ENCODE peak calls at places on chromosome 1, in eight cellular contexts. J is brain microvascular endothelial cell; T is SHP77; N is GM23338; U is kidney tubule cell; K is IMR-90; R is stimulated activated CD4-positive, alpha-beta T cell treated with anti-CD3 and anti-CD28 coated beads, Interleukin-4, amount 100 ng/mL, for 4 hours; M is adrenal gland. D is an unnamed sample.
A peak's percentile ranks its signal among the peaks of the same experiment; 100 is the strongest.

GRCh38 chr1:107530543-107530942 is 389.7 kb downstream of the NTNG1 start:
- DNase-seq in J (no peak), T (peak; percentile 51), N (no peak), U (peak; percentile 33), K (no peak), R (no peak), M (no peak), D (no peak)

GRCh38 chr1:203177471-203178039 is 1.9 kb upstream of the MYBPH start:
- DNase-seq in J (peak; percentile 10), T (no peak), N (no peak), U (peak; percentile 90), K (peak; percentile 44), R (no peak), M (no peak), D (no peak)

GRCh38 chr1:110430366-110430765 is 20.6 kb upstream of the PROK1 start:
- DNase-seq in J (no peak), T (no peak), N (no peak), U (no peak), K (no peak), R (no peak), M (no peak), D (no peak)

GRCh38 chr1:66160719-66161118 is 368.0 kb downstream of the PDE4B start:
- DNase-seq in J (no peak), T (no peak), N (no peak), U (no peak), K (no peak), R (no peak), M (no peak), D (no peak)

GRCh38 chr1:84299536-84300260 is 1.8 kb upstream of the SAMD13 start:
- DNase-seq in J (no peak), T (no peak), N (peak; percentile 37), U (peak; percentile 1), K (peak; percentile 18), R (no peak), M (no peak), D (no peak)

GRCh38 chr1:113219377-113219776 is 146.4 kb downstream of the LRIG2 start:
- DNase-seq in J (no peak), T (peak; percentile 3), N (peak; percentile 64), U (no peak), K (no peak), R (no peak), M (no peak), D (no peak)

GRCh38 chr1:216005916-216006315 is 417.3 kb downstream of the USH2A start:
- DNase-seq in J (no peak), T (no peak), N (no peak), U (peak; percentile 69), K (peak; percentile 71), R (no peak), M (no peak), D (no peak)

GRCh38 chr1:156245451-156246232 is 2.2 kb downstream of the PAQR6 start:
- DNase-seq in J (no peak), T (no peak), N (peak; percentile 75), U (peak; percentile 50), K (no peak), R (peak; percentile 39), M (no peak), D (no peak)

GRCh38 chr1:113325039-113325438 is 65.3 kb upstream of the MAGI3 start:
- DNase-seq in J (no peak), T (no peak), N (no peak), U (peak; percentile 57), K (no peak), R (no peak), M (no peak), D (no peak)

GRCh38 chr1:37177230-37177864 is 143.0 kb upstream of the GRIK3 start:
- DNase-seq in J (peak; percentile 8), T (peak; percentile 61), N (peak; percentile 82), U (peak; percentile 40), K (peak; percentile 1), R (no peak), M (peak; percentile 73), D (no peak)

GRCh38 chr1:37410080-37410479 is 64.3 kb upstream of the ZC3H12A start:
- DNase-seq in J (no peak), T (no peak), N (peak; percentile 37), U (no peak), K (no peak), R (peak; percentile 7), M (no peak), D (no peak)

GRCh38 chr1:200954434-200954833 is 59.7 kb downstream of the INAVA start:
- DNase-seq in J (no peak), T (no peak), N (no peak), U (no peak), K (no peak), R (no peak), M (no peak), D (no peak)

GRCh38 chr1:40478276-40478675 is 1.2 kb downstream of the ZFP69 start:
- DNase-seq in J (no peak), T (no peak), N (no peak), U (no peak), K (no peak), R (no peak), M (no peak), D (no peak)

GRCh38 chr1:81799939-81800740 is 594 bp upstream of the ADGRL2 start:
- DNase-seq in J (peak; percentile 64), T (peak; percentile 62), N (peak; percentile 89), U (peak; percentile 68), K (peak; percentile 66), R (no peak), M (peak; percentile 72), D (peak; percentile 67)

GRCh38 chr1:223714849-223715709 is 2.7 kb downstream of the CAPN2 start:
- DNase-seq in J (peak; percentile 89), T (no peak), N (peak; percentile 62), U (peak; percentile 92), K (peak; percentile 96), R (no peak), M (peak; percentile 82), D (no peak)

GRCh38 chr1:175206687-175207086 is 14.1 kb upstream of the KIAA0040 start:
- DNase-seq in J (no peak), T (no peak), N (no peak), U (peak; percentile 38), K (no peak), R (no peak), M (no peak), D (no peak)

GRCh38 chr1:91606546-91607078 is 106.0 kb downstream of the CDC7 start:
- DNase-seq in J (no peak), T (no peak), N (no peak), U (no peak), K (no peak), R (no peak), M (peak; percentile 73), D (no peak)

GRCh38 chr1:193216920-193217319 is 30.5 kb upstream of the B3GALT2 start:
- DNase-seq in J (no peak), T (no peak), N (peak; percentile 85), U (no peak), K (no peak), R (no peak), M (no peak), D (no peak)

GRCh38 chr1:14674030-14674429 is 75.5 kb downstream of the KAZN start:
- DNase-seq in J (no peak), T (no peak), N (no peak), U (no peak), K (no peak), R (no peak), M (no peak), D (no peak)

GRCh38 chr1:28950449-28950848 is 36.1 kb downstream of the EPB41 start:
- DNase-seq in J (no peak), T (no peak), N (no peak), U (no peak), K (no peak), R (no peak), M (no peak), D (no peak)

GRCh38 chr1:206686486-206687249 is 2.0 kb downstream of the MAPKAPK2 start:
- DNase-seq in J (no peak), T (no peak), N (no peak), U (peak; percentile 29), K (no peak), R (no peak), M (no peak), D (no peak)

GRCh38 chr1:65422241-65423203 is 2.1 kb downstream of the LEPR start:
- DNase-seq in J (peak; percentile 43), T (no peak), N (no peak), U (peak; percentile 75), K (peak; percentile 44), R (no peak), M (peak; percentile 57), D (no peak)

GRCh38 chr1:111930356-111930755 is 59.1 kb downstream of the KCND3 start:
- DNase-seq in J (no peak), T (no peak), N (no peak), U (no peak), K (no peak), R (no peak), M (no peak), D (no peak)

GRCh38 chr1:57678138-57678537 is 254.3 kb upstream of the DAB1 start:
- DNase-seq in J (no peak), T (no peak), N (peak; percentile 21), U (no peak), K (no peak), R (no peak), M (no peak), D (no peak)

GRCh38 chr1:206575165-206575893 is 36.9 kb downstream of the EIF2D start:
- DNase-seq in J (peak; percentile 32), T (no peak), N (peak; percentile 22), U (no peak), K (peak; percentile 87), R (no peak), M (peak; percentile 77), D (no peak)

GRCh38 chr1:103371234-103371633 is 154.3 kb upstream of the RNPC3 start:
- DNase-seq in J (peak; percentile 85), T (no peak), N (no peak), U (no peak), K (peak; percentile 7), R (no peak), M (no peak), D (no peak)

GRCh38 chr1:155979525-155980343 is 1.4 kb upstream of the ARHGEF2 start:
- DNase-seq in J (no peak), T (no peak), N (no peak), U (peak; percentile 21), K (no peak), R (no peak), M (no peak), D (peak; percentile 57)

GRCh38 chr1:27566462-27567182 is 37.3 kb downstream of the AHDC1 start:
- DNase-seq in J (no peak), T (no peak), N (no peak), U (no peak), K (no peak), R (no peak), M (no peak), D (no peak)

GRCh38 chr1:210296682-210297081 is 32.0 kb upstream of the HHAT start:
- DNase-seq in J (no peak), T (no peak), N (no peak), U (no peak), K (no peak), R (no peak), M (no peak), D (no peak)

GRCh38 chr1:203274603-203275381 is 30.5 kb upstream of the BTG2 start:
- DNase-seq in J (no peak), T (peak; percentile 42), N (no peak), U (no peak), K (peak; percentile 56), R (no peak), M (peak; percentile 57), D (peak; percentile 77)

GRCh38 chr1:29243863-29244185 is 7.5 kb downstream of the PTPRU start:
- DNase-seq in J (peak; percentile 82), T (no peak), N (no peak), U (no peak), K (peak; percentile 89), R (no peak), M (no peak), D (no peak)

GRCh38 chr1:201737350-201738060 is 91.5 kb upstream of the IPO9 start:
- DNase-seq in J (peak; percentile 90), T (no peak), N (peak; percentile 80), U (no peak), K (peak; percentile 92), R (no peak), M (peak; percentile 75), D (no peak)

GRCh38 chr1:27009601-27010197 is 3.0 kb downstream of the TENT5B start:
- DNase-seq in J (no peak), T (no peak), N (peak; percentile 18), U (peak; percentile 70), K (no peak), R (no peak), M (no peak), D (peak; percentile 50)

D was measured in left cardiac atrium.